ENCODE peak calls at places on chromosomes 1 and 21, in seven cellular contexts. P, M, U, C, Y, Q and K are unnamed samples.
A peak's percentile ranks its signal among the peaks of the same experiment; 100 is the strongest.

GRCh38 chr1:222798111-222798510 is 16.7 kb upstream of the DISP1 start:
- DNase-seq in U (peak; percentile 51), C (no peak), Y (no peak), M (peak; percentile 79), P (no peak), Q (peak; percentile 46), K (no peak)

GRCh38 chr1:39919545-39919944 is 17.8 kb upstream of the MYCL start:
- DNase-seq in M (peak; percentile 58), Y (peak; percentile 87), P (peak; percentile 35), U (peak; percentile 49), Q (peak; percentile 61), C (no peak), K (peak; percentile 68)

GRCh38 chr1:2962061-2962460 is 59.2 kb upstream of the ACTRT2 start:
- DNase-seq in P (no peak), Q (no peak), M (no peak), Y (no peak), C (no peak), U (no peak), K (no peak)

GRCh38 chr1:21320410-21321107 is 30.3 kb upstream of the ECE1 start:
- DNase-seq in U (no peak), P (no peak), Y (peak; percentile 59), Q (no peak), C (no peak), M (no peak), K (no peak)

GRCh38 chr1:112172294-112172882 is 182.9 kb upstream of the KCND3 start:
- DNase-seq in U (peak; percentile 35), Y (peak; percentile 38), C (peak; percentile 15), Q (peak; percentile 36), M (peak; percentile 34), P (no peak), K (no peak)

GRCh38 chr1:113391643-113392271 is 1.4 kb downstream of the MAGI3 start:
- DNase-seq in U (peak; percentile 29), M (no peak), C (no peak), Y (no peak), Q (peak; percentile 31), P (no peak), K (no peak)

GRCh38 chr1:38738207-38738606 is 121.4 kb downstream of the RRAGC start:
- DNase-seq in P (no peak), M (no peak), Y (no peak), U (no peak), Q (no peak), C (no peak), K (no peak)

GRCh38 chr1:178784131-178784536 is 59.1 kb downstream of the RALGPS2 start:
- DNase-seq in P (no peak), Y (no peak), C (no peak), M (no peak), U (peak; percentile 47), Q (no peak), K (no peak)

GRCh38 chr1:55468438-55468837 is 253.3 kb upstream of the USP24 start:
- DNase-seq in Q (no peak), U (no peak), P (no peak), M (peak; percentile 18), Y (no peak), C (no peak), K (no peak)

GRCh38 chr1:184030433-184031126 is 6.9 kb downstream of the COLGALT2 start:
- DNase-seq in Q (no peak), U (no peak), C (no peak), M (no peak), Y (no peak), P (no peak), K (no peak)

GRCh38 chr1:56229183-56229582 is 350.2 kb downstream of the PLPP3 start:
- DNase-seq in Y (no peak), Q (no peak), M (no peak), P (no peak), U (peak; percentile 38), C (no peak), K (no peak)

GRCh38 chr1:180953791-180954721 is 41.4 kb downstream of the KIAA1614 start:
- DNase-seq in P (peak; percentile 9), U (peak; percentile 69), M (peak; percentile 12), Q (peak; percentile 31), Y (peak; percentile 6), C (no peak), K (no peak)

GRCh38 chr1:15947382-15948090 is 28.4 kb downstream of the ZBTB17 start:
- DNase-seq in M (no peak), Q (no peak), C (no peak), Y (no peak), P (no peak), U (no peak), K (no peak)

DNA sequence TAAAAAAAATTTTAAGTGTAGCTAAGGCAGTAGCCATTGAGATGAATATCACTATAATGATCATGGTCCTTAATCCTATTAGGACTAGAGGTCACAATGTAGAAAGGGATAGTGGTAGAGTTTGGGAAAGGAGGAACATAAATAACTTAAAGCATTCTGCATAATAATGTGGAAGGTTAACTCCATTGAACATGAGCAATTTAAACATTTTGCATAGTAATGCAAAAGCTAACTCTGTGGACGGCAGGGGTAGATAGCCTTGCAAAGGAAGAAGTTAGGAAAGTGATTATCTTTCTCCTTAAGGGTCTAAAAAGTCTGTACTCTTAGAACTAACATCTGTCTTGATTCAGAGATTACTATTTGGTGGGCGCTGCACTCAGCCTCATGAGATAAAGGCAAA is 39.0 kb upstream of the DENND1B start:
- DNase-seq in P (no peak), M (no peak), U (no peak), C (no peak), Q (no peak), Y (no peak), K (no peak)
- H3K9ac ChIP-seq in P (no peak overlapping the region), M (no peak overlapping the region), U (no peak overlapping the region), C (no peak overlapping the region), Q (no peak overlapping the region), Y (no peak overlapping the region), K (no peak overlapping the region)

GRCh38 chr21:45908536-45909237 is 72.9 kb upstream of the COL6A1 start:
- DNase-seq in U (no peak), M (no peak), Q (no peak), P (no peak), C (no peak), Y (no peak), K (no peak)
- TF ChIP-seq POLR2A in U (no peak), M (no peak), Q (no peak), P (no peak), C (no peak), Y (no peak), K (no peak)

GRCh38 chr1:235919127-235919796 is 52.6 kb upstream of the LYST start:
- DNase-seq in Y (no peak), Q (no peak), M (no peak), C (no peak), P (no peak), U (no peak), K (no peak)
- H3K9ac ChIP-seq in Y (no peak overlapping the region), Q (no peak overlapping the region), M (no peak overlapping the region), C (no peak overlapping the region), P (no peak overlapping the region), U (no peak overlapping the region), K (no peak overlapping the region)

GRCh38 chr1:176206006-176206960 is 803 bp downstream of the COP1 start:
- DNase-seq in M (peak; percentile 29), U (peak; percentile 55), Y (peak; percentile 55), Q (peak; percentile 38), P (no peak), C (no peak), K (no peak)
- TF ChIP-seq POLR2A in M (no peak), U (no peak), Y (no peak), Q (no peak), P (no peak), C (no peak), K (no peak)

DNA sequence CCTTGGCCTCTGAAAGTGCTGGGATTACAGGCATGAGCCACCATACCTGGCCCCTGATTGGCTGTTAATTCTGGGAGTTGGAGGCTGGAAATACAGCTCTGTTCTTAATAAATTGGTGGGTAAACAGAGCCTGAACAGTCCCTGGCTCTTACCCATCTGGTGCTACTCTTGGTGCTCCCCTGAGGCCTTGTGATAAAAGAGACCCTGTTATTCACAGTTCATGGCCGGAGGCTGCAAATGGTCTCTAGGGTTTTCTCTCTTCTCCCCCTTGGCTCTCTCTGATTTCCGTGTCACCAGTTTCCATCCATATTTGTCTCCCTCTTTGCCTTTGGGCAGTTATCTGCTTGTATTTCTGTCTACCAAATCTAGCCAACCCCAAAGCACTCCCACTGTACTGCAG is 17.2 kb downstream of the NFASC start:
- DNase-seq in U (no peak), Y (no peak), Q (no peak), P (no peak), C (no peak), M (no peak), K (no peak)
- H3K9ac ChIP-seq in U (no peak overlapping the region), Y (no peak overlapping the region), Q (no peak overlapping the region), P (no peak overlapping the region), C (no peak overlapping the region), M (no peak overlapping the region), K (no peak overlapping the region)